ENCODE peak calls at places on chromosomes 6 and 20, in seven cellular contexts. R is effector memory CD4-positive, alpha-beta T cell; Z is NCI-H774; I is neural crest cell; P is amniotic stem cell; W is AG08395; U is cardiac muscle cell. B is an unnamed sample.

GRCh38 chr20:24966317-24967012 is 17.4 kb downstream of the CST7 start:
- DNase-seq in R (no peak), Z (no peak), I (no peak), P (no peak), W (no peak), U (no peak), B (no peak)

GRCh38 chr6:25369450-25370086 is 90.4 kb downstream of the CARMIL1 start:
- DNase-seq in R (no peak), Z (peak), I (no peak), P (no peak), W (peak), U (peak), B (no peak)

GRCh38 chr6:26576407-26576843 is 20.3 kb upstream of the ABT1 start:
- DNase-seq in R (no peak), Z (no peak), I (no peak), P (no peak), W (no peak), U (peak), B (no peak)

GRCh38 chr6:56891754-56892153 is 63.2 kb upstream of the BEND6 start:
- DNase-seq in R (no peak), Z (no peak), I (no peak), P (no peak), W (peak), U (no peak), B (peak)

GRCh38 chr6:158996863-158997262 is 3.1 kb downstream of the RSPH3 start:
- DNase-seq in R (no peak), Z (no peak), I (no peak), P (no peak), W (no peak), U (no peak), B (no peak)

GRCh38 chr6:131717815-131718214 is 7.0 kb upstream of the CTAGE9 start:
- DNase-seq in R (no peak), Z (peak), I (no peak), P (no peak), W (no peak), U (no peak), B (no peak)

GRCh38 chr20:3398681-3399252 is 8.7 kb downstream of the DNAAF9 start:
- DNase-seq in R (no peak), Z (no peak), I (no peak), P (peak), W (peak), U (no peak), B (peak)

GRCh38 chr6:17596085-17596484 is 4.0 kb upstream of the FAM8A1 start:
- DNase-seq in R (no peak), Z (no peak), I (no peak), P (no peak), W (no peak), U (no peak), B (no peak)

GRCh38 chr20:57051096-57051495 is 215.3 kb downstream of the BMP7 start:
- DNase-seq in R (no peak), Z (no peak), I (no peak), P (no peak), W (no peak), U (no peak), B (no peak)

GRCh38 chr6:153140299-153140698 is 9.2 kb upstream of the RGS17 start:
- DNase-seq in R (no peak), Z (peak), I (no peak), P (no peak), W (no peak), U (no peak), B (no peak)

GRCh38 chr6:26309731-26310142 is 55.3 kb upstream of the BTN3A2 start:
- DNase-seq in R (no peak), Z (no peak), I (no peak), P (no peak), W (no peak), U (no peak), B (peak)

GRCh38 chr6:103122766-103123601 is 1729.5 kb downstream of the GRIK2 start:
- DNase-seq in R (no peak), Z (peak), I (peak), P (no peak), W (no peak), U (peak), B (peak)

GRCh38 chr6:111030008-111031006 is 48.5 kb downstream of the RPF2 start:
- DNase-seq in R (no peak), Z (no peak), I (no peak), P (no peak), W (no peak), U (peak), B (no peak)

GRCh38 chr6:82268301-82268846 is 20.8 kb upstream of the IBTK start:
- DNase-seq in R (no peak), Z (no peak), I (no peak), P (no peak), W (no peak), U (peak), B (no peak)

GRCh38 chr6:73984851-73985250 is 288.8 kb downstream of the CD109 start:
- DNase-seq in R (no peak), Z (no peak), I (no peak), P (no peak), W (no peak), U (no peak), B (no peak)

GRCh38 chr20:3580412-3580811 is 82.8 kb downstream of the GFRA4 start:
- DNase-seq in R (no peak), Z (no peak), I (no peak), P (no peak), W (no peak), U (no peak), B (no peak)

GRCh38 chr6:31202259-31203166 is 32.0 kb upstream of the POU5F1 start:
- DNase-seq in R (no peak), Z (no peak), I (no peak), P (no peak), W (no peak), U (no peak), B (no peak)

GRCh38 chr20:271069-271468 is 13.5 kb downstream of the DEFB132 start:
- DNase-seq in R (no peak), Z (no peak), I (no peak), P (no peak), W (no peak), U (no peak), B (no peak)

GRCh38 chr6:90907931-90908655 is 321.2 kb upstream of the MAP3K7 start:
- DNase-seq in R (no peak), Z (no peak), I (no peak), P (no peak), W (no peak), U (no peak), B (no peak)

GRCh38 chr20:22862645-22863230 is 172.4 kb upstream of the SSTR4 start:
- DNase-seq in R (no peak), Z (peak), I (no peak), P (no peak), W (no peak), U (no peak), B (no peak)

GRCh38 chr6:95519228-95520037 is 57.9 kb upstream of the MANEA start:
- DNase-seq in R (no peak), Z (peak), I (no peak), P (no peak), W (no peak), U (no peak), B (no peak)

GRCh38 chr6:169839898-169840631 is 88.6 kb downstream of the ERMARD start:
- DNase-seq in R (no peak), Z (no peak), I (no peak), P (no peak), W (no peak), U (no peak), B (no peak)

GRCh38 chr6:82908661-82909060 is 157.0 kb downstream of the UBE3D start:
- DNase-seq in R (no peak), Z (no peak), I (no peak), P (no peak), W (no peak), U (no peak), B (no peak)